ENCODE peak calls at places on chromosome 20, in ten cellular contexts. V is H1; X is IMR-90; S is upper lobe of right lung; A is psoas muscle; H is naive thymus-derived CD4-positive, alpha-beta T cell; M is pancreas; J is transverse colon; P is heart left ventricle; O is cardiac muscle cell. B is an unnamed sample. For H3K4me1, the result is how much of the 10 kb centered on the place peaks cover.

GRCh38 chr20:31560900-31561598 is 44.0 kb upstream of the ID1 start:
- DNase-seq in V (no peak), X (peak), S (no peak), A (peak), H (no peak), M (no peak), J (peak), P (no peak), O (no peak), B (peak)

GRCh38 chr20:14203657-14204056 is 133.8 kb downstream of the FLRT3 start:
- DNase-seq in V (no peak), X (no peak), S (no peak), A (no peak), H (no peak), M (no peak), J (no peak), P (no peak), O (no peak), B (no peak)

GRCh38 chr20:17281478-17281877 is 54.6 kb downstream of the PCSK2 start:
- DNase-seq in V (peak), X (peak), S (no peak), A (no peak), H (no peak), M (no peak), J (no peak), P (no peak), O (peak), B (no peak)

GRCh38 chr20:59748555-59749292 is 144.4 kb downstream of the PHACTR3 start:
- DNase-seq in V (no peak), X (peak), S (no peak), A (no peak), H (no peak), M (no peak), J (peak), P (no peak), O (no peak), B (no peak)

GRCh38 chr20:9119776-9120175 is 50.9 kb downstream of the PLCB4 start:
- DNase-seq in V (no peak), X (no peak), S (no peak), A (peak), H (no peak), M (no peak), J (no peak), P (peak), O (peak), B (no peak)

GRCh38 chr20:4961746-4962145 is 39.6 kb downstream of the SLC23A2 start:
- DNase-seq in V (no peak), X (peak), S (no peak), A (no peak), H (peak), M (no peak), J (no peak), P (peak), O (no peak), B (no peak)

GRCh38 chr20:42836339-42836738 is 353.4 kb downstream of the PTPRT start:
- DNase-seq in V (no peak), X (no peak), S (no peak), A (no peak), H (no peak), M (no peak), J (no peak), P (no peak), O (no peak), B (no peak)

GRCh38 chr20:59940129-59940955 is at the start of the genes FAM217B and PPP1R3D:
- DNase-seq in V (peak), X (peak), S (peak), A (peak), H (peak), M (peak), J (peak), P (peak), O (peak), B (peak)

GRCh38 chr20:47258745-47259695 is 97.5 kb downstream of the ZMYND8 start:
- DNase-seq in V (no peak), X (peak), S (peak), A (no peak), H (no peak), M (peak), J (no peak), P (peak), O (no peak), B (no peak)

GRCh38 chr20:23187759-23188158 is 101.6 kb upstream of the CD93 start:
- DNase-seq in V (no peak), X (no peak), S (no peak), A (peak), H (no peak), M (peak), J (peak), P (peak), O (no peak), B (no peak)

GRCh38 chr20:46406200-46406985 is at the start of gene ELMO2:
- DNase-seq in V (peak), X (peak), S (peak), A (peak), H (peak), M (peak), J (peak), P (peak), O (peak), B (peak)

GRCh38 chr20:3238616-3239025 is 369 bp downstream of the SLC4A11 start:
- DNase-seq in V (no peak), X (no peak), S (no peak), A (no peak), H (peak), M (no peak), J (peak), P (no peak), O (no peak), B (no peak)

GRCh38 chr20:51750037-51750769 is 18.0 kb downstream of the ATP9A start:
- DNase-seq in V (no peak), X (peak), S (peak), A (peak), H (no peak), M (peak), J (peak), P (peak), O (no peak), B (peak)

GRCh38 chr20:15056231-15056630 is 718.8 kb upstream of the FLRT3 start:
- DNase-seq in V (no peak), X (no peak), S (no peak), A (no peak), H (no peak), M (no peak), J (no peak), P (no peak), O (peak), B (no peak)

GRCh38 chr20:58571341-58571941 is 56.2 kb upstream of the APCDD1L start:
- DNase-seq in V (no peak), X (no peak), S (no peak), A (no peak), H (no peak), M (no peak), J (no peak), P (no peak), O (peak), B (no peak)

GRCh38 chr20:46309945-46310344 is 1.6 kb upstream of the CDH22 start:
- DNase-seq in V (no peak), X (no peak), S (no peak), A (no peak), H (no peak), M (no peak), J (no peak), P (no peak), O (no peak), B (no peak)

GRCh38 chr20:14589383-14589782 is 252.0 kb upstream of the FLRT3 start:
- DNase-seq in V (no peak), X (no peak), S (no peak), A (no peak), H (no peak), M (no peak), J (no peak), P (no peak), O (no peak), B (no peak)

GRCh38 chr20:46111028-46111835 is 6.9 kb upstream of the CD40 start:
- DNase-seq in V (no peak), X (no peak), S (no peak), A (no peak), H (no peak), M (no peak), J (peak), P (peak), O (no peak), B (no peak)

GRCh38 chr20:15867899-15868298 is 705.3 kb downstream of the KIF16B start:
- DNase-seq in V (no peak), X (no peak), S (no peak), A (no peak), H (no peak), M (no peak), J (no peak), P (no peak), O (no peak), B (no peak)

GRCh38 chr20:51206032-51206662 is 183.2 kb upstream of the KCNG1 start:
- DNase-seq in V (no peak), X (no peak), S (no peak), A (no peak), H (no peak), M (no peak), J (no peak), P (no peak), O (no peak), B (no peak)

GRCh38 chr20:61486198-61486597 is 234.1 kb downstream of the CDH4 start:
- DNase-seq in V (no peak), X (no peak), S (no peak), A (no peak), H (no peak), M (no peak), J (no peak), P (no peak), O (no peak), B (no peak)

GRCh38 chr20:6819599-6819998 is 52.1 kb downstream of the BMP2 start:
- DNase-seq in V (no peak), X (no peak), S (no peak), A (no peak), H (no peak), M (no peak), J (peak), P (no peak), O (peak), B (no peak)

GRCh38 chr20:52425253-52425652 is 233.7 kb upstream of the ZFP64 start:
- DNase-seq in V (no peak), X (peak), S (no peak), A (no peak), H (no peak), M (no peak), J (no peak), P (no peak), O (no peak), B (no peak)

GRCh38 chr20:33334111-33334510 is 51.1 kb downstream of the BPIFB1 start:
- DNase-seq in V (no peak), X (no peak), S (no peak), A (no peak), H (no peak), M (no peak), J (no peak), P (no peak), O (no peak), B (no peak)

GRCh38 chr20:35700625-35701148 is 1.5 kb downstream of the ROMO1 start:
- DNase-seq in V (no peak), X (no peak), S (peak), A (no peak), H (no peak), M (no peak), J (no peak), P (no peak), O (no peak), B (peak)

GRCh38 chr20:58019027-58019849 is 209.2 kb downstream of the ANKRD60 start:
- DNase-seq in V (no peak), X (peak), S (no peak), A (no peak), H (no peak), M (no peak), J (no peak), P (no peak), O (no peak), B (peak)

GRCh38 chr20:16819483-16819882 is 71.3 kb downstream of the OTOR start:
- DNase-seq in V (no peak), X (peak), S (no peak), A (no peak), H (no peak), M (no peak), J (no peak), P (no peak), O (no peak), B (no peak)

GRCh38 chr20:61763740-61764400 is 301.8 kb downstream of the TAF4 start:
- DNase-seq in V (no peak), X (no peak), S (no peak), A (peak), H (no peak), M (peak), J (no peak), P (no peak), O (no peak), B (no peak)

GRCh38 chr20:46347831-46348230 is 39.5 kb upstream of the CDH22 start:
- DNase-seq in V (no peak), X (no peak), S (no peak), A (no peak), H (no peak), M (no peak), J (no peak), P (no peak), O (no peak), B (no peak)

GRCh38 chr20:4151342-4151741 is 136.0 kb upstream of the RNF24 start:
- DNase-seq in V (no peak), X (no peak), S (peak), A (no peak), H (no peak), M (peak), J (no peak), P (no peak), O (no peak), B (no peak)

GRCh38 chr20:17921774-17922173 is 46.8 kb downstream of the SNX5 start:
- DNase-seq in V (no peak), X (no peak), S (no peak), A (no peak), H (no peak), M (no peak), J (no peak), P (no peak), O (no peak), B (no peak)

GRCh38 chr20:48234951-48235350 is 449.7 kb upstream of the SULF2 start:
- DNase-seq in V (no peak), X (no peak), S (no peak), A (no peak), H (no peak), M (no peak), J (no peak), P (no peak), O (no peak), B (no peak)

DNA sequence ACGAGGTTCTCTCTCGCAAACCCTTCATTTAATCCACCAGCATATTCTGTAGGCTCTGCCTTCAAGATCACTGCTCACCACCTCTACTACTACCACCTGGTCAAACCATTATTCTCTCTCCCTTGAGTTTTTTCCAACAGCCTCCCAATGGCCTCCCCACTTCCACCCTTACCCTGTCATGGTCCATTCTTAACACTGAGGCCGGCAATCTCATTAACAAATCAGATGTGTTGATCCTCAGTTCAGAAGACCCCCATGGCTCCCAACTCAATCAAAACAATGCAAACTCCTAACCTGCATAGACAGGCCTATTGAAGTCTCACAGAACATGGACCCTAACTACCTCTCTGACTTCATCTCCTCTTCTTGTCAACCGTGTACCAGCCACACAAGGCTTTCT is 2.2 kb downstream of the AURKA start:
- DNase-seq in V (no peak), X (no peak), S (no peak), A (no peak), H (no peak), M (no peak), J (no peak), P (no peak), O (no peak), B (no peak)
- H3K27ac ChIP-seq in V (no peak), X (no peak), S (no peak), A (no peak), H (no peak), M (no peak), J (no peak), P (no peak), O (no peak), B (no peak)

GRCh38 chr20:25254571-25254970 is 6.7 kb downstream of the PYGB start:
- DNase-seq in V (no peak), X (no peak), S (no peak), A (no peak), H (no peak), M (no peak), J (peak), P (no peak), O (peak), B (no peak)
- H3K4me1 ChIP-seq in V (under half), X (under half), S (under half), A (under half), H (under half), M (under half), J (half or more), P (under half), O (half or more), B (under half)

GRCh38 chr20:1122388-1123315 is 4.2 kb downstream of the PSMF1 start:
- DNase-seq in V (no peak), X (peak), S (peak), A (peak), H (peak), M (no peak), J (peak), P (peak), O (no peak), B (no peak)
- H3K4me3 ChIP-seq in V (no peak), X (peak), S (peak), A (peak), H (no peak), M (no peak), J (no peak), P (no peak), O (no peak), B (no peak)

DNA sequence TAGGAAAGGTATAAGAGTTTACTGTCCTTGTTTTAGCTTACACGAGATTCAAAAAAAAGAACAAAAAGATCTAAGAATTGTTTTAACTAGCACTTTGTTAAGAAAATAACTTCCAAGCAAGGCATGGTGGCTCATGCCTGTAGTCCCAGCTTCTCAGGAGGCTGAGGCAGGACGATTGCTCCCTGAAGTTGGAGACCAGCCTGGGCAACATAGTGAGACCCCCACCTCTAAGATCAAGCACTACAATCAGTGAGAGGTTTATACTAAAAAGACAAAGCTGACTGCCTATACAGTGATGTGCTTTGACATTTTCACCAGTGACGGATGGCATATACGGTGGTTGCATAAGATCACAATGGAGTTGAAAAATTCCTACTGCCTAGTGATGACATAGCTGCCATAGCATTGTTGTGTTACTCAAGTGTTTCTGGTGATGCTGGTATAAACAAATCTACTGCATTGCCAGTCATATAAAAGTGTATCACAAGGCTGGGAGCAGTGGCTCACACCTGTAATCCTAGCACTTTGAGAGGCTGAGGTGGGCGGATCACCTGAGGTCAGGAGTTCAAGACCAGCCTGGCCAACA is 68.6 kb downstream of the B4GALT5 start:
- DNase-seq in V (no peak), X (peak), S (no peak), A (no peak), H (no peak), M (no peak), J (no peak), P (no peak), O (no peak), B (no peak)
- H3K27ac ChIP-seq in V (no peak), X (no peak), S (no peak), A (no peak), H (no peak), M (no peak), J (no peak), P (no peak), O (no peak), B (no peak)

GRCh38 chr20:45056473-45057148 is 44.3 kb downstream of the KCNS1 start:
- DNase-seq in V (no peak), X (no peak), S (no peak), A (no peak), H (no peak), M (no peak), J (no peak), P (no peak), O (no peak), B (no peak)
- H3K4me1 ChIP-seq in V (under half), X (under half), S (under half), A (under half), H (under half), M (under half), J (under half), P (under half), O (under half), B (under half)

GRCh38 chr20:62814709-62815065 is 2.2 kb upstream of the COL9A3 start:
- DNase-seq in V (no peak), X (no peak), S (no peak), A (no peak), H (no peak), M (no peak), J (no peak), P (no peak), O (no peak), B (no peak)

GRCh38 chr20:62815066-62815991 is 1.5 kb upstream of the COL9A3 start:
- DNase-seq in V (peak), X (peak), S (no peak), A (no peak), H (no peak), M (no peak), J (no peak), P (no peak), O (peak), B (no peak)

GRCh38 chr20:62817975-62818591 is 1.2 kb downstream of the COL9A3 start:
- DNase-seq in V (no peak), X (no peak), S (no peak), A (no peak), H (no peak), M (no peak), J (no peak), P (no peak), O (no peak), B (no peak)

GRCh38 chr20:62816879-62817873 is at the start of gene COL9A3:
- DNase-seq in V (peak), X (no peak), S (no peak), A (no peak), H (no peak), M (no peak), J (no peak), P (no peak), O (peak), B (no peak)

GRCh38 chr20:62816031-62816878 is 595 bp upstream of the COL9A3 start:
- DNase-seq in V (peak), X (peak), S (no peak), A (no peak), H (no peak), M (no peak), J (no peak), P (no peak), O (peak), B (no peak)
- H3K4me3 ChIP-seq in V (peak), X (peak), S (peak), A (peak), H (no peak), M (peak), J (no peak), P (peak), O (peak), B (peak)

GRCh38 chr20:21368791-21369190 is 28.5 kb downstream of the NKX2-4 start:
- DNase-seq in V (no peak), X (no peak), S (no peak), A (no peak), H (no peak), M (no peak), J (no peak), P (no peak), O (no peak), B (no peak)

GRCh38 chr20:21372016-21372415 is 25.3 kb downstream of the NKX2-4 start:
- DNase-seq in V (no peak), X (no peak), S (no peak), A (no peak), H (no peak), M (no peak), J (no peak), P (no peak), O (no peak), B (no peak)

GRCh38 chr20:21365771-21366170 is 31.6 kb downstream of the NKX2-4 start:
- DNase-seq in V (no peak), X (no peak), S (no peak), A (no peak), H (no peak), M (no peak), J (no peak), P (no peak), O (no peak), B (no peak)

GRCh38 chr20:21373436-21373835 is 23.9 kb downstream of the NKX2-4 start:
- DNase-seq in V (no peak), X (no peak), S (no peak), A (no peak), H (no peak), M (no peak), J (no peak), P (no peak), O (no peak), B (no peak)

DNA sequence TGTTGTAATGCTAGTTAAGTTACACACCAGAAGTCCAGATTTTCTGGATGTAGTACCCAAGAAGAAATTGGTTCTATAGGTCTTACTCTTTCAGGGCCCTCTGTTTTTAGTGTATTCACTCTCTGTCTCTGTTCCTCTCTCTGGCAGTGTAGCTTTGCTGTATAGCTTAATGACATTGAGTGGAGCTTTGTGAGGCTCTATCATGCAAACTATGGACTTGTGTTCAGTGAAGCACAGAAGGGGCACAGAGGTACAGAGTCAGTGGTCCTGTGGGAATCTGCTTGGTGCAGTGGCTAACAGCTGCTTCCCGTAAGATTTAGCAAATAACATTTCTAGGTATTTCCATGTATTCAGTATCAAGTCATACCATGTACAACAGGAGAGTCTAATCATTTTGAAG is 26.1 kb downstream of the NKX2-4 start:
- DNase-seq in V (no peak), X (no peak), S (no peak), A (no peak), H (no peak), M (no peak), J (no peak), P (no peak), O (no peak), B (no peak)
- H3K27ac ChIP-seq in V (no peak), X (no peak), S (no peak), A (no peak), H (no peak), M (no peak), J (no peak), P (no peak), O (no peak), B (no peak)

GRCh38 chr20:53902968-53903651 is 167.3 kb downstream of the BCAS1 start:
- DNase-seq in V (no peak), X (no peak), S (no peak), A (no peak), H (no peak), M (no peak), J (no peak), P (no peak), O (no peak), B (no peak)
- H3K4me1 ChIP-seq in V (under half), X (under half), S (under half), A (under half), H (under half), M (under half), J (under half), P (under half), O (under half), B (under half)

B was measured in ascending aorta.